ENCODE peak calls at places on chromosomes 7 and 10, in five cellular contexts. C is foreskin fibroblast, R is brain microvascular endothelial cell, M is uterus, I is GM06990. U is an unnamed sample.

GRCh38 chr10:86191686-86192085 is 174.9 kb downstream of the GRID1 start:
- DNase-seq in C (no peak), R (no peak), M (no peak), I (no peak), U (no peak)

GRCh38 chr7:150941983-150942590 is 36.0 kb downstream of the KCNH2 start:
- DNase-seq in C (no peak), R (no peak), M (peak), I (no peak), U (no peak)

GRCh38 chr7:112226701-112227276 is 20.3 kb downstream of the ZNF277 start:
- DNase-seq in C (no peak), R (no peak), M (no peak), I (no peak), U (no peak)

GRCh38 chr10:121510201-121510771 is 88.0 kb downstream of the FGFR2 start:
- DNase-seq in C (no peak), R (no peak), M (peak), I (no peak), U (no peak)

GRCh38 chr10:75379234-75379724 is 22.3 kb downstream of the ZNF503 start:
- DNase-seq in C (no peak), R (no peak), M (peak), I (no peak), U (no peak)

GRCh38 chr10:26555719-26556368 is 117.7 kb downstream of the APBB1IP start:
- DNase-seq in C (peak), R (no peak), M (peak), I (no peak), U (peak)

GRCh38 chr7:9869566-9869965 is 1104.1 kb upstream of the PHF14 start:
- DNase-seq in C (no peak), R (no peak), M (no peak), I (no peak), U (no peak)

GRCh38 chr7:32163141-32163806 is 93.1 kb upstream of the PDE1C start:
- DNase-seq in C (peak), R (peak), M (peak), I (no peak), U (peak)

DNA sequence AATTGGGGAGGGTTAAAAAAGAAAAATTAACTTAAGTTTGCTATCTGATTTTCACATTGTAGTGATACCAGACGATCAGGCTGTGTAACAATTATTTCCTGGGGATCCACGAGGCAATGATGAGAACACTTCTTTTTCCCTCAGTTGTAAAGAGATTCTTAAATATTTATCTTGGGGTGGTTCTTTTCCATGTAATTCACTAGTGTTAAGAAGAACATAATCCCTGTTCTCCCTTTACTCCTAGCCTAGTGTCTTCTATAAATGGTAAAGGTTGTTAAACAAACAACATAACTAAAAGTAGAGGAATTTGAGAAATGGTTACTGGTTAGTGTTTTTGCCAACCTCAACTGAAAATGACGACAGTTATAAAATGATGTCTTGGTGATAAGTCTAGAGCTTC is 1.3 kb downstream of the TBX20 start:
- DNase-seq in C (no peak), R (no peak), M (no peak), I (no peak), U (no peak)
- H3K4me3 ChIP-seq in C (no peak), R (no peak), M (no peak), I (no peak), U (no peak)

DNA sequence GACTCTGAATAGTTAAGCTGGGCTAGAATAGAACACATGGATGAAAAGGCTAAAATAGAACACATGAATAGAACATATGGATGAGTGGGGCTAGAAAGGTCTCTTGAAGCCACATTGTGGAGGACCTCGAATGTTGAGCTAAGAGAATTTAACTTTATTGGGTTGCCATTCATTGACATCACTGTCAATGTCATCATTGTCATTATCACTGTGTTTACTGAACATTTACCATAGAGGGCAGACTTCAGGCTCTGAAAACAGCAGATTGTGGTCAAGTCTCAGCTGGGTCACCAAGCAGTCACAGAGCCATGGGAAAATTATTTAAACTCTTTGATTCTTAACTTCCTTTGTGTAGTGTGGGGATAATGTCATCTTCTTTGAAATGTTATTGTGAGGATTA is 80.4 kb downstream of the WDFY4 start:
- DNase-seq in C (no peak), R (no peak), M (no peak), I (no peak), U (no peak)
- TF ChIP-seq CTCF in C (no peak), R (no peak), M (no peak), I (peak), U (no peak)

GRCh38 chr7:15397921-15398560 is 163.8 kb downstream of the AGMO start:
- DNase-seq in C (peak), R (no peak), M (no peak), I (no peak), U (peak)

GRCh38 chr7:15403315-15403714 is 158.5 kb downstream of the AGMO start:
- DNase-seq in C (no peak), R (no peak), M (no peak), I (no peak), U (no peak)

GRCh38 chr7:15399446-15399845 is 162.4 kb downstream of the AGMO start:
- DNase-seq in C (peak), R (no peak), M (no peak), I (no peak), U (no peak)

GRCh38 chr7:15400440-15400839 is 161.4 kb downstream of the AGMO start:
- DNase-seq in C (no peak), R (no peak), M (no peak), I (no peak), U (no peak)

GRCh38 chr7:15402436-15403136 is 159.2 kb downstream of the AGMO start:
- DNase-seq in C (no peak), R (no peak), M (no peak), I (no peak), U (no peak)
- H3K4me3 ChIP-seq in C (no peak), R (no peak), M (no peak), I (no peak), U (no peak)

GRCh38 chr7:105831824-105832535 is 44.4 kb downstream of the ATXN7L1 start:
- DNase-seq in C (peak), R (no peak), M (no peak), I (no peak), U (no peak)

GRCh38 chr7:105828141-105828540 is 48.3 kb downstream of the ATXN7L1 start:
- DNase-seq in C (no peak), R (no peak), M (no peak), I (no peak), U (no peak)

GRCh38 chr7:105829681-105830322 is 46.6 kb downstream of the ATXN7L1 start:
- DNase-seq in C (peak), R (no peak), M (no peak), I (no peak), U (no peak)

GRCh38 chr7:105827106-105827870 is 49.1 kb downstream of the ATXN7L1 start:
- DNase-seq in C (no peak), R (no peak), M (no peak), I (no peak), U (no peak)

DNA sequence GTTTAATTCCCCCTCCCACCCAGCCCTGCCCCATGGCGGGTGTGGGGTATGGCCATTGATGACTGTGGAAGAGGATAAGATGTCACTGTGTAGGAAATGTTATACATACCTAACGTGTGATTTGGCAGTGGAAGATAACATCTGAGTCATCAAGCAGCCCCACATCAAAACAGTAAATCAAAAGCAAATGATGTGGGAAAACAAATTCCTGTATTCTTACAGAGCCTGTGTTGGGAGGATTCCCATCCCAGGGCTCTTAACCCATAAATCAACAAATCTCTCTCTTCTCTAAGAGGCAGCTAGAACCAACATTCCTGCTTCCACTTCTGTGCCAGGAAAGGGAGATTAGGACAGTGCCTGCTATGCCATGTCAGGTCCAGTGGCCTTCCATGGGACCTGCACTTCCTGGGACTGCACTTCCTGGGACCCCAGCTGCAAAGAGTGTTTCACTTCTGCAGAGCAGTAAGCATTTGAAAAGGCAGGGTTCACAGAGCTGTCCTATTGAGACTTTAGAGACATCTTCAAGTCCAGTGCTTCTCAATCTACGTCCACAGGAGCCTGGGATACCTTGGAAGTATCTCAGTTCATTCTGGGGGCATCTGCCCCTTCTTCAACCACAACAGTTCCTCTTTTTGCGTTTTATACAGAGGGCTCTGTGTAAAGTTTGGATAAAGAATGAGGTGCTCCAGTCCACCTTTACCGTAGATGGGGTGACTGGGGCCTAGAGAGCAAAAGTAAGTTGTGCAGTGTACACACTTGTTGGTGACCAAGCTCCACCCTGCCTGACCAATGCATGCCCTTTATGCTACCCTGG is 45.8 kb downstream of the ATXN7L1 start:
- DNase-seq in C (peak), R (peak), M (peak), I (no peak), U (peak)
- TF ChIP-seq CTCF in C (no peak), R (no peak), M (no peak), I (no peak), U (no peak)

DNA sequence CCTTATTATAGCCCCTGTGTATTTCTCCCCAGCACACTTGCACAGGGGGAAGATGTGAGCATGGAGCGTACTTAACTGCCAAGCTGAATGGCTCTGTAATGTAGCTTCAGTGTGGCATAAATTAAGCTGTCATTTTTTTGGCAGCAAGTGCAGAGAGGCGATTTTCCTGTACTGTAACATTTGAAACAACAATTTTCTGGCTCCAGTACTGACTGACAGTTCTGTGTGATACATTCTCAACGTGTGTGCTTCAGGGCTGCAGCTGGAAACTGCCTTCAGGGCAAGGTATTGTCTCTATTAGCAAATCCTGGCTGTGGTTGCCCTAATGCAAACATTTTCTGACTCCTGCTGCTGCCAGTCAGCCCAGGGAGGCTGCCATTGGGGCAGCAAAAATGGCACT is 299.5 kb upstream of the SP4 start:
- DNase-seq in C (no peak), R (no peak), M (no peak), I (no peak), U (no peak)
- H3K4me3 ChIP-seq in C (no peak), R (no peak), M (no peak), I (no peak), U (no peak)

DNA sequence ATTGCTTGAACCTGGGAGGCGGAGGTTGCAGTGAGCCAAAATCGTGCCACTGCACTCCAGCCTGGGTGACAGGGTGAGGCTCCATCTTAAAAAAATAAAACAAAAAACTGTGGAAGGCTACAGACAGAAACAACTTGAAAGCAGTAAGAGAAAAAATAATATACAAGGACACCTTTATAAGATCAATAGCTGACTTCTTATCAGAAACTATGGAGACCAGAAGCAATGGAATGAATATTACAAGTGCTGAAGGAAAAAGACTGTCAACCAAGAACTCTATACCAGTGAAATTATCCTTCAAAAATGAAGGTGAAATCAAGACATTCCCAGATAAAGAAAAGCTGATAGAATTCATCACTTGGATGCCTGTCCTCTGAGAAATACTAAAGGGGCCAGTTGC is 49.0 kb downstream of the RBAK start:
- DNase-seq in C (no peak), R (no peak), M (no peak), I (no peak), U (no peak)
- TF ChIP-seq CTCF in C (no peak), R (no peak), M (no peak), I (no peak), U (no peak)